ENCODE peak calls at places on chromosome 20, in four cellular contexts. S is CD4-positive, CD25-positive, alpha-beta regulatory T cell; T is sigmoid colon; Y is skeletal muscle cell. N is an unnamed sample.

GRCh38 chr20:53957421-53958172 is 112.8 kb downstream of the BCAS1 start:
- DNase-seq in S (no peak), T (no peak), Y (peak; percentile 68), N (no peak)

GRCh38 chr20:19890358-19891117 is 126.6 kb upstream of the NAA20 start:
- DNase-seq in S (no peak), T (no peak), Y (no peak), N (no peak)

GRCh38 chr20:51876511-51876910 is 74.2 kb upstream of the SALL4 start:
- DNase-seq in S (no peak), T (no peak), Y (no peak), N (no peak)

GRCh38 chr20:56187791-56188190 is 60.7 kb upstream of the MC3R start:
- DNase-seq in S (no peak), T (no peak), Y (no peak), N (no peak)

GRCh38 chr20:51019598-51020592 is 3.0 kb downstream of the KCNG1 start:
- DNase-seq in S (no peak), T (no peak), Y (no peak), N (no peak)

GRCh38 chr20:21767739-21768223 is 62.3 kb downstream of the PAX1 start:
- DNase-seq in S (no peak), T (no peak), Y (no peak), N (no peak)

GRCh38 chr20:61437280-61438206 is 185.5 kb downstream of the CDH4 start:
- DNase-seq in S (no peak), T (no peak), Y (peak; percentile 98), N (no peak)

GRCh38 chr20:25046736-25047666 is 10.9 kb downstream of the ACSS1 start:
- DNase-seq in S (no peak), T (peak; percentile 58), Y (no peak), N (no peak)

GRCh38 chr20:25222461-25223178 is 25.3 kb upstream of the PYGB start:
- DNase-seq in S (no peak), T (no peak), Y (no peak), N (peak; percentile 80)

GRCh38 chr20:29408034-29408695 is 1849.3 kb upstream of the DEFB115 start:
- DNase-seq in S (no peak), T (no peak), Y (no peak), N (no peak)

GRCh38 chr20:47008842-47009518 is 114.3 kb downstream of the EYA2 start:
- DNase-seq in S (no peak), T (no peak), Y (no peak), N (no peak)

GRCh38 chr20:46572181-46572580 is 21.7 kb upstream of the OCSTAMP start:
- DNase-seq in S (no peak), T (peak; percentile 76), Y (no peak), N (no peak)

GRCh38 chr20:40797425-40797824 is 108.4 kb upstream of the MAFB start:
- DNase-seq in S (peak; percentile 2), T (no peak), Y (no peak), N (no peak)

GRCh38 chr20:719816-720215 is 44.2 kb upstream of the SCRT2 start:
- DNase-seq in S (no peak), T (no peak), Y (no peak), N (no peak)

GRCh38 chr20:2331901-2332565 is 36.2 kb downstream of the TGM3 start:
- DNase-seq in S (no peak), T (no peak), Y (no peak), N (peak; percentile 67)

GRCh38 chr20:22584630-22584921 is 204 bp upstream of the FOXA2 start:
- DNase-seq in S (no peak), T (no peak), Y (no peak), N (no peak)

GRCh38 chr20:60365063-60365640 is 406.9 kb downstream of the CDH26 start:
- DNase-seq in S (no peak), T (no peak), Y (no peak), N (no peak)

GRCh38 chr20:17442588-17442987 is 88.6 kb downstream of the BFSP1 start:
- DNase-seq in S (no peak), T (no peak), Y (no peak), N (no peak)

GRCh38 chr20:58486207-58486606 is 29.0 kb downstream of the APCDD1L start:
- DNase-seq in S (no peak), T (no peak), Y (no peak), N (no peak)

GRCh38 chr20:15455279-15455678 is 1117.9 kb upstream of the FLRT3 start:
- DNase-seq in S (no peak), T (no peak), Y (no peak), N (no peak)